ENCODE peak calls at places on chromosomes 16 and 17, in five cellular contexts. One of them, this sample, is unnamed.

GRCh38 chr17:38326996-38327792 is 16.6 kb downstream of the GPR179 start:
- DNase-seq in Right ventricle myocardium superior: no peak
- DNase-seq in activated T-helper 1 cell treated with Interleukin-2 at 50 U/mL for 16 hours: no peak
- DNase-seq in activated CD4-positive, alpha-beta T cell treated with anti-CD3 and anti-CD28 coated beads, Interleukin-2, amount 10 ng/mL, durations not matched to agents 7 days and 5 days: no peak
- DNase-seq in AG08395: no peak
- DNase-seq in this sample: peak

GRCh38 chr17:30340957-30341356 is 7.1 kb upstream of the TMIGD1 start:
- DNase-seq in activated CD4-positive, alpha-beta T cell treated with anti-CD3 and anti-CD28 coated beads, Interleukin-2, amount 10 ng/mL, durations not matched to agents 7 days and 5 days: no peak
- DNase-seq in Right ventricle myocardium superior: no peak
- DNase-seq in AG08395: no peak
- DNase-seq in activated T-helper 1 cell treated with Interleukin-2 at 50 U/mL for 16 hours: no peak
- DNase-seq in this sample: no peak

GRCh38 chr16:72467157-72467759 is 295.3 kb upstream of the PMFBP1 start:
- DNase-seq in Right ventricle myocardium superior: no peak
- DNase-seq in activated CD4-positive, alpha-beta T cell treated with anti-CD3 and anti-CD28 coated beads, Interleukin-2, amount 10 ng/mL, durations not matched to agents 7 days and 5 days: no peak
- DNase-seq in AG08395: peak
- DNase-seq in activated T-helper 1 cell treated with Interleukin-2 at 50 U/mL for 16 hours: no peak
- DNase-seq in this sample: peak

GRCh38 chr17:38463451-38463858 is 35.2 kb downstream of the ARHGAP23 start:
- DNase-seq in AG08395: no peak
- DNase-seq in activated CD4-positive, alpha-beta T cell treated with anti-CD3 and anti-CD28 coated beads, Interleukin-2, amount 10 ng/mL, durations not matched to agents 7 days and 5 days: no peak
- DNase-seq in Right ventricle myocardium superior: peak
- DNase-seq in activated T-helper 1 cell treated with Interleukin-2 at 50 U/mL for 16 hours: no peak
- DNase-seq in this sample: no peak

GRCh38 chr17:1110844-1111598 is 68.8 kb downstream of the ABR start:
- DNase-seq in activated CD4-positive, alpha-beta T cell treated with anti-CD3 and anti-CD28 coated beads, Interleukin-2, amount 10 ng/mL, durations not matched to agents 7 days and 5 days: no peak
- DNase-seq in Right ventricle myocardium superior: peak
- DNase-seq in activated T-helper 1 cell treated with Interleukin-2 at 50 U/mL for 16 hours: no peak
- DNase-seq in AG08395: peak
- DNase-seq in this sample: no peak

GRCh38 chr17:10699861-10700260 is 2.5 kb downstream of the ADPRM start:
- DNase-seq in activated CD4-positive, alpha-beta T cell treated with anti-CD3 and anti-CD28 coated beads, Interleukin-2, amount 10 ng/mL, durations not matched to agents 7 days and 5 days: peak
- DNase-seq in activated T-helper 1 cell treated with Interleukin-2 at 50 U/mL for 16 hours: no peak
- DNase-seq in Right ventricle myocardium superior: no peak
- DNase-seq in AG08395: no peak
- DNase-seq in this sample: no peak

GRCh38 chr17:80908776-80909175 is 82.9 kb upstream of the CHMP6 start:
- DNase-seq in activated CD4-positive, alpha-beta T cell treated with anti-CD3 and anti-CD28 coated beads, Interleukin-2, amount 10 ng/mL, durations not matched to agents 7 days and 5 days: no peak
- DNase-seq in Right ventricle myocardium superior: peak
- DNase-seq in activated T-helper 1 cell treated with Interleukin-2 at 50 U/mL for 16 hours: no peak
- DNase-seq in AG08395: no peak
- DNase-seq in this sample: no peak

GRCh38 chr17:79011451-79012147 is 2.0 kb upstream of the CANT1 start:
- DNase-seq in activated T-helper 1 cell treated with Interleukin-2 at 50 U/mL for 16 hours: no peak
- DNase-seq in AG08395: no peak
- DNase-seq in Right ventricle myocardium superior: no peak
- DNase-seq in activated CD4-positive, alpha-beta T cell treated with anti-CD3 and anti-CD28 coated beads, Interleukin-2, amount 10 ng/mL, durations not matched to agents 7 days and 5 days: no peak
- DNase-seq in this sample: no peak

GRCh38 chr16:27852681-27853080 is 210.8 kb downstream of the GSG1L start:
- DNase-seq in activated T-helper 1 cell treated with Interleukin-2 at 50 U/mL for 16 hours: no peak
- DNase-seq in AG08395: no peak
- DNase-seq in activated CD4-positive, alpha-beta T cell treated with anti-CD3 and anti-CD28 coated beads, Interleukin-2, amount 10 ng/mL, durations not matched to agents 7 days and 5 days: no peak
- DNase-seq in Right ventricle myocardium superior: no peak
- DNase-seq in this sample: no peak

GRCh38 chr17:74785096-74785980 is 9.2 kb upstream of the NAT9 start:
- DNase-seq in Right ventricle myocardium superior: no peak
- DNase-seq in activated CD4-positive, alpha-beta T cell treated with anti-CD3 and anti-CD28 coated beads, Interleukin-2, amount 10 ng/mL, durations not matched to agents 7 days and 5 days: no peak
- DNase-seq in activated T-helper 1 cell treated with Interleukin-2 at 50 U/mL for 16 hours: no peak
- DNase-seq in AG08395: no peak
- DNase-seq in this sample: no peak

GRCh38 chr17:6085812-6086211 is 15.6 kb downstream of the WSCD1 start:
- DNase-seq in Right ventricle myocardium superior: no peak
- DNase-seq in activated CD4-positive, alpha-beta T cell treated with anti-CD3 and anti-CD28 coated beads, Interleukin-2, amount 10 ng/mL, durations not matched to agents 7 days and 5 days: no peak
- DNase-seq in AG08395: no peak
- DNase-seq in activated T-helper 1 cell treated with Interleukin-2 at 50 U/mL for 16 hours: no peak
- DNase-seq in this sample: no peak

GRCh38 chr16:19883296-19883951 is 1.2 kb downstream of the GPRC5B start:
- DNase-seq in activated T-helper 1 cell treated with Interleukin-2 at 50 U/mL for 16 hours: no peak
- DNase-seq in Right ventricle myocardium superior: peak
- DNase-seq in AG08395: no peak
- DNase-seq in activated CD4-positive, alpha-beta T cell treated with anti-CD3 and anti-CD28 coated beads, Interleukin-2, amount 10 ng/mL, durations not matched to agents 7 days and 5 days: no peak
- DNase-seq in this sample: no peak

GRCh38 chr17:64622931-64623654 is 39.0 kb downstream of the SMURF2 start:
- DNase-seq in activated CD4-positive, alpha-beta T cell treated with anti-CD3 and anti-CD28 coated beads, Interleukin-2, amount 10 ng/mL, durations not matched to agents 7 days and 5 days: no peak
- DNase-seq in AG08395: peak
- DNase-seq in activated T-helper 1 cell treated with Interleukin-2 at 50 U/mL for 16 hours: no peak
- DNase-seq in Right ventricle myocardium superior: no peak
- DNase-seq in this sample: no peak